ENCODE peak calls at places on chromosome 19, in four cellular contexts. W is left ventricle myocardium inferior, L is ascending aorta, J is A549. V is an unnamed sample.
A peak's percentile ranks its signal among the peaks of the same experiment; 100 is the strongest.

GRCh38 chr19:48194041-48194871 is 23.8 kb downstream of the ZSWIM9 start:
- DNase-seq in W (no peak), L (no peak), J (no peak), V (peak; percentile 56)

GRCh38 chr19:51081476-51081875 is 1.2 kb downstream of the KLK14 start:
- DNase-seq in W (no peak), L (no peak), J (no peak), V (no peak)

GRCh38 chr19:28492201-28492600 is 720.8 kb downstream of the UQCRFS1 start:
- DNase-seq in W (no peak), L (no peak), J (no peak), V (no peak)

GRCh38 chr19:38264486-38265212 is at the start of gene SPINT2:
- DNase-seq in W (no peak), L (no peak), J (peak; percentile 84), V (peak; percentile 87)

GRCh38 chr19:45800009-45800553 is 7.4 kb upstream of the DMWD start:
- DNase-seq in W (no peak), L (no peak), J (no peak), V (no peak)

GRCh38 chr19:10421240-10421948 is 1.1 kb downstream of the PDE4A start:
- DNase-seq in W (no peak), L (no peak), J (no peak), V (peak; percentile 63)

GRCh38 chr19:7227735-7228134 is 66.5 kb downstream of the INSR start:
- DNase-seq in W (no peak), L (no peak), J (no peak), V (no peak)

GRCh38 chr19:27746691-27747380 is 1466.1 kb downstream of the UQCRFS1 start:
- DNase-seq in W (peak; percentile 46), L (no peak), J (peak; percentile 19), V (no peak)

GRCh38 chr19:34808566-34808965 is 35.6 kb upstream of the ZNF599 start:
- DNase-seq in W (no peak), L (no peak), J (no peak), V (no peak)

GRCh38 chr19:7115721-7116120 is 46.2 kb downstream of the ZNF557 start:
- DNase-seq in W (no peak), L (no peak), J (no peak), V (no peak)

GRCh38 chr19:12139309-12139708 is 841 bp downstream of the ZNF20 start:
- DNase-seq in W (no peak), L (no peak), J (no peak), V (no peak)

GRCh38 chr19:46718157-46718933 is 1.4 kb upstream of the PRKD2 start:
- DNase-seq in W (no peak), L (no peak), J (peak; percentile 62), V (peak; percentile 85)

GRCh38 chr19:29666634-29667389 is 1.6 kb downstream of the PLEKHF1 start:
- DNase-seq in W (peak; percentile 79), L (no peak), J (no peak), V (no peak)

GRCh38 chr19:41850381-41850780 is 5.5 kb downstream of the DMRTC2 start:
- DNase-seq in W (no peak), L (no peak), J (no peak), V (no peak)

GRCh38 chr19:35669566-35669965 is 3.2 kb downstream of the UPK1A start:
- DNase-seq in W (no peak), L (no peak), J (no peak), V (no peak)

GRCh38 chr19:50516859-50517703 is 3.4 kb upstream of the ASPDH start:
- DNase-seq in W (no peak), L (no peak), J (peak; percentile 47), V (no peak)

GRCh38 chr19:28971513-28971912 is 241.4 kb downstream of the UQCRFS1 start:
- DNase-seq in W (no peak), L (no peak), J (no peak), V (no peak)

GRCh38 chr19:35052599-35053190 is 11.2 kb downstream of the HPN start:
- DNase-seq in W (no peak), L (no peak), J (no peak), V (no peak)

GRCh38 chr19:6092329-6093286 is 17.7 kb downstream of the RFX2 start:
- DNase-seq in W (peak; percentile 84), L (peak; percentile 75), J (peak; percentile 50), V (no peak)

GRCh38 chr19:57934820-57935665 is at the start of gene ZNF418:
- DNase-seq in W (peak; percentile 42), L (no peak), J (peak; percentile 19), V (no peak)

GRCh38 chr19:47492137-47492533 is 8.1 kb upstream of the KPTN start:
- DNase-seq in W (no peak), L (no peak), J (no peak), V (no peak)

GRCh38 chr19:11444059-11444458 is 8.6 kb downstream of the PRKCSH start:
- DNase-seq in W (no peak), L (no peak), J (no peak), V (no peak)

GRCh38 chr19:48596679-48597465 is 9.7 kb upstream of the SPACA4 start:
- DNase-seq in W (no peak), L (no peak), J (no peak), V (no peak)

GRCh38 chr19:46271488-46272197 is 25.2 kb upstream of the HIF3A start:
- DNase-seq in W (no peak), L (no peak), J (peak; percentile 77), V (no peak)

GRCh38 chr19:4970558-4971423 is 1.9 kb downstream of the KDM4B start:
- DNase-seq in W (peak; percentile 53), L (no peak), J (no peak), V (no peak)

GRCh38 chr19:12052057-12052570 is 647 bp downstream of the ZNF878 start:
- DNase-seq in W (no peak), L (no peak), J (no peak), V (no peak)

GRCh38 chr19:50492303-50493052 is 15.8 kb upstream of the GARIN5A start:
- DNase-seq in W (no peak), L (no peak), J (no peak), V (no peak)

GRCh38 chr19:4831351-4832340 is at the start of gene TICAM1:
- DNase-seq in W (peak; percentile 83), L (peak; percentile 25), J (peak; percentile 48), V (peak; percentile 70)

GRCh38 chr19:42424712-42425131 is 2.5 kb downstream of the LIPE start:
- DNase-seq in W (no peak), L (no peak), J (no peak), V (no peak)

GRCh38 chr19:42363614-42364346 is 26.3 kb downstream of the CNFN start:
- DNase-seq in W (no peak), L (no peak), J (no peak), V (peak; percentile 52)

GRCh38 chr19:53903055-53903680 is 5.9 kb upstream of the CACNG7 start:
- DNase-seq in W (no peak), L (no peak), J (no peak), V (peak; percentile 59)

GRCh38 chr19:23779645-23780044 is 21.0 kb upstream of the ZNF681 start:
- DNase-seq in W (no peak), L (no peak), J (no peak), V (no peak)

GRCh38 chr19:15201374-15202023 is 704 bp upstream of the NOTCH3 start:
- DNase-seq in W (no peak), L (no peak), J (no peak), V (no peak)

GRCh38 chr19:49430678-49431329 is 5.6 kb downstream of the GFY start:
- DNase-seq in W (no peak), L (no peak), J (no peak), V (peak; percentile 79)

GRCh38 chr19:28605501-28606268 is 607.3 kb downstream of the UQCRFS1 start:
- DNase-seq in W (no peak), L (no peak), J (no peak), V (no peak)

GRCh38 chr19:5820785-5821184 is 15.9 kb downstream of the NRTN start:
- DNase-seq in W (no peak), L (no peak), J (no peak), V (no peak)

GRCh38 chr19:16571689-16572331 is 405 bp downstream of the SLC35E1 start:
- DNase-seq in W (no peak), L (no peak), J (no peak), V (peak; percentile 62)

DNA sequence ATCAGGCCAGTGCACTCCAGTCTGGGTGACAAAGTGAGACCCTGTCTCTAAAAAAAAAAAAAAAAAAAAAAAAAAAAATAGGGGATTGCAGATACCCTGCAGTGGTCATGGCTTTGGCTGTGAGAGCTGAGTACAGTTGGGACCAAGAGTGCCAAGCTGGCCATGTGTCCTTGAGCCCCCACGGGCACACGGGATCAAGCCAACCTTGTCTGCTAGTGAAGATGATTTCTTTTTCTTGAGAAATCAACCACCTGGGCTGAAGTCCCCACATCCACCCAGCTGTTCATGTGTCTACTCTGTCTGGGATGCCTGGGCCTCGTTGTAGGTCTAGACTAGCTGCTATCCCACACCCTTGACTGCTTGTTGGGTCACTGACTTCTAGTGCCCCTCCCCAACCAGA is 34.0 kb downstream of the CERS4 start:
- DNase-seq in W (no peak), L (no peak), J (no peak), V (no peak)
- H3K27ac ChIP-seq in W (no peak overlapping the region), L (no peak overlapping the region), J (no peak overlapping the region), V (no peak overlapping the region)

GRCh38 chr19:17719730-17720486 is 628 bp downstream of the MAP1S start:
- DNase-seq in W (no peak), L (no peak), J (no peak), V (no peak)
- H3K27ac ChIP-seq in W (peak overlapping the region; percentile 67), L (peak overlapping the region; percentile 50), J (peak overlapping the region; percentile 100), V (no peak overlapping the region)

GRCh38 chr19:14003279-14004051 is 2.7 kb downstream of the RFX1 start:
- DNase-seq in W (peak; percentile 16), L (no peak), J (no peak), V (peak; percentile 48)
- H3K27ac ChIP-seq in W (peak overlapping the region; percentile 99), L (peak overlapping the region; percentile 100), J (peak overlapping the region; percentile 11), V (peak overlapping the region; percentile 87)

DNA sequence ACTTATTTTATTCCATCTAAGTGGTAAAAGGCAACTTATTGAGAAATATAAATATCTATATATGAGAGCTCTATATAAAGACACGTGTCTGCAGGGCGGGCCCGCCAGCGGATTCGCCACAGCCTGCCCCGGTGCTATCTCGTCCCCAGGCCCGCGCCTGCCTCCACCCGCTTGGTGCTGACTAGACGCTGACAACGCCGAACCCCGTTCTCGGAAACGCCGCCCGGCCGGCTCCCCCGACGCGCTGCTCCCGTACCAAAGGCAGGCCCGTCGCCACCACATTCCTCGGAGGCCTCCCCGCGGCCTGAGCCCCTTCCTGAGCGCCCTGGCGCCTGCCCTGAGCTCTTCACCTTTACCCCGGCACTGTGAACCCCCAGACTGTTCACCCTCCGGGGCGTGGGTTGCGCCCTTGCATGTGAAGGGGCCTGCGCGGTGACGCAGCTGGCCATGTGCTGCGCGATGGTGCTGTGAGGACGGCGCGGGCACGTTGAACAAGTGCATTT is 6.0 kb downstream of the PLEKHJ1 start:
- DNase-seq in W (no peak), L (no peak), J (no peak), V (no peak)
- H3K27ac ChIP-seq in W (no peak overlapping the region), L (no peak overlapping the region), J (no peak overlapping the region), V (no peak overlapping the region)

GRCh38 chr19:3760871-3761361 is 576 bp downstream of the APBA3 start:
- DNase-seq in W (no peak), L (no peak), J (no peak), V (peak; percentile 2)
- H3K27ac ChIP-seq in W (peak overlapping the region; percentile 99), L (peak overlapping the region; percentile 87), J (peak overlapping the region; percentile 94), V (peak overlapping the region; percentile 26)

GRCh38 chr19:44306283-44306682 is 1.5 kb upstream of the ZNF235 start:
- DNase-seq in W (no peak), L (no peak), J (no peak), V (no peak)

GRCh38 chr19:44304659-44305193 is at the start of gene ZNF235:
- DNase-seq in W (peak; percentile 88), L (peak; percentile 74), J (peak; percentile 99), V (peak; percentile 92)

GRCh38 chr19:44303976-44304568 is 753 bp downstream of the ZNF235 start:
- DNase-seq in W (no peak), L (no peak), J (peak; percentile 30), V (peak; percentile 1)

GRCh38 chr19:44305457-44305856 is 632 bp upstream of the ZNF235 start:
- DNase-seq in W (no peak), L (no peak), J (no peak), V (no peak)

GRCh38 chr19:44303305-44303704 is 1.5 kb downstream of the ZNF235 start:
- DNase-seq in W (no peak), L (no peak), J (no peak), V (no peak)
- H3K27ac ChIP-seq in W (no peak overlapping the region), L (no peak overlapping the region), J (no peak overlapping the region), V (no peak overlapping the region)

V was measured in OCI-LY7.